ENCODE peak calls at places on chromosomes 7 and 10, in nine cellular contexts. V, U, F, Y, L, O, J, P and D are unnamed samples.

GRCh38 chr7:77680266-77680665 is 16.0 kb upstream of the RSBN1L start:
- DNase-seq in U (no peak), P (no peak), O (no peak), L (no peak), V (no peak), F (no peak), J (no peak), Y (no peak), D (no peak)

GRCh38 chr10:30247704-30248103 is 101.4 kb downstream of the MTPAP start:
- DNase-seq in Y (no peak), F (peak), L (no peak), O (no peak), V (no peak), U (no peak), J (no peak), P (no peak), D (no peak)

GRCh38 chr7:139916717-139917395 is 87.8 kb downstream of the TBXAS1 start:
- DNase-seq in F (no peak), P (no peak), U (no peak), J (peak), V (no peak), L (no peak), Y (no peak), O (no peak), D (no peak)

GRCh38 chr10:48656928-48657327 is 27.7 kb upstream of the WDFY4 start:
- DNase-seq in U (no peak), L (no peak), F (no peak), Y (no peak), O (no peak), P (no peak), J (no peak), V (no peak), D (no peak)

GRCh38 chr7:77827999-77828398 is 29.4 kb downstream of the PHTF2 start:
- DNase-seq in L (no peak), J (no peak), O (no peak), Y (no peak), F (no peak), V (no peak), U (no peak), P (no peak), D (no peak)

GRCh38 chr7:50533849-50534248 is 31.4 kb downstream of the DDC start:
- DNase-seq in V (no peak), U (no peak), Y (no peak), O (peak), L (no peak), J (no peak), F (peak), P (peak), D (no peak)

GRCh38 chr7:3197567-3198212 is 103.4 kb upstream of the SDK1 start:
- DNase-seq in J (no peak), O (no peak), Y (no peak), L (no peak), P (no peak), V (no peak), F (no peak), U (no peak), D (no peak)

GRCh38 chr7:140403878-140404564 is at the start of gene RAB19:
- DNase-seq in P (no peak), J (peak), O (peak), U (peak), V (peak), L (no peak), Y (peak), F (peak), D (peak)

GRCh38 chr10:96017227-96017687 is 26.1 kb upstream of the CCNJ start:
- DNase-seq in L (peak), F (peak), O (peak), U (peak), V (no peak), J (peak), Y (peak), P (no peak), D (no peak)